ENCODE peak calls at places on chromosomes 5 and 9, in five cellular contexts. One of them, this sample, is unnamed.

GRCh38 chr9:133683494-133684460 is 47.6 kb downstream of the DBH start:
- DNase-seq in cardiac muscle cell: peak; percentile 42
- DNase-seq in coronary artery: no peak
- DNase-seq in WERI-Rb-1: no peak
- DNase-seq in IMR-90: peak; percentile 4
- DNase-seq in this sample: no peak

GRCh38 chr5:56056875-56057274 is 62.1 kb upstream of the IL6ST start:
- DNase-seq in coronary artery: no peak
- DNase-seq in cardiac muscle cell: no peak
- DNase-seq in IMR-90: no peak
- DNase-seq in WERI-Rb-1: no peak
- DNase-seq in this sample: no peak

GRCh38 chr5:61089351-61089750 is 72.9 kb downstream of the SMIM15 start:
- DNase-seq in cardiac muscle cell: no peak
- DNase-seq in IMR-90: peak; percentile 28
- DNase-seq in WERI-Rb-1: no peak
- DNase-seq in coronary artery: no peak
- DNase-seq in this sample: no peak

GRCh38 chr9:108549184-108549583 is 306.6 kb downstream of the ACTL7B start:
- DNase-seq in IMR-90: peak; percentile 23
- DNase-seq in cardiac muscle cell: no peak
- DNase-seq in coronary artery: no peak
- DNase-seq in WERI-Rb-1: no peak
- DNase-seq in this sample: no peak

GRCh38 chr9:70073756-70074155 is 30.1 kb downstream of the MAMDC2 start:
- DNase-seq in WERI-Rb-1: no peak
- DNase-seq in coronary artery: no peak
- DNase-seq in IMR-90: no peak
- DNase-seq in cardiac muscle cell: no peak
- DNase-seq in this sample: no peak

GRCh38 chr5:154405078-154405792 is 40.6 kb upstream of the SAP30L start:
- DNase-seq in coronary artery: peak; percentile 85
- DNase-seq in WERI-Rb-1: peak; percentile 83
- DNase-seq in cardiac muscle cell: peak; percentile 90
- DNase-seq in IMR-90: peak; percentile 68
- DNase-seq in this sample: peak; percentile 68

GRCh38 chr9:113361304-113362018 is 12.1 kb downstream of the BSPRY start:
- DNase-seq in coronary artery: no peak
- DNase-seq in WERI-Rb-1: peak; percentile 41
- DNase-seq in IMR-90: peak; percentile 52
- DNase-seq in cardiac muscle cell: no peak
- DNase-seq in this sample: no peak

GRCh38 chr9:81132796-81133195 is 556.6 kb downstream of the TLE1 start:
- DNase-seq in IMR-90: peak; percentile 32
- DNase-seq in WERI-Rb-1: no peak
- DNase-seq in coronary artery: no peak
- DNase-seq in cardiac muscle cell: no peak
- DNase-seq in this sample: no peak

GRCh38 chr9:28956111-28956880 is 1383.0 kb upstream of the C9orf72 start:
- DNase-seq in IMR-90: no peak
- DNase-seq in coronary artery: no peak
- DNase-seq in WERI-Rb-1: no peak
- DNase-seq in cardiac muscle cell: no peak
- DNase-seq in this sample: no peak

GRCh38 chr5:149376104-149376503 is 3.0 kb downstream of the IL17B start:
- DNase-seq in coronary artery: peak; percentile 53
- DNase-seq in cardiac muscle cell: no peak
- DNase-seq in IMR-90: no peak
- DNase-seq in WERI-Rb-1: no peak
- DNase-seq in this sample: no peak

GRCh38 chr5:124000558-124000957 is 488.6 kb downstream of the CSNK1G3 start:
- DNase-seq in IMR-90: no peak
- DNase-seq in WERI-Rb-1: no peak
- DNase-seq in coronary artery: no peak
- DNase-seq in cardiac muscle cell: no peak
- DNase-seq in this sample: no peak

GRCh38 chr9:114037961-114038723 is 40.0 kb downstream of the AMBP start:
- DNase-seq in IMR-90: no peak
- DNase-seq in cardiac muscle cell: no peak
- DNase-seq in WERI-Rb-1: peak; percentile 97
- DNase-seq in coronary artery: peak; percentile 49
- DNase-seq in this sample: no peak

GRCh38 chr9:131670247-131670681 is 69.6 kb downstream of the RAPGEF1 start:
- DNase-seq in cardiac muscle cell: no peak
- DNase-seq in coronary artery: no peak
- DNase-seq in IMR-90: no peak
- DNase-seq in WERI-Rb-1: no peak
- DNase-seq in this sample: no peak

GRCh38 chr5:172765766-172766286 is 5.2 kb downstream of the DUSP1 start:
- DNase-seq in WERI-Rb-1: no peak
- DNase-seq in cardiac muscle cell: no peak
- DNase-seq in coronary artery: no peak
- DNase-seq in IMR-90: peak; percentile 94
- DNase-seq in this sample: no peak

GRCh38 chr9:81390802-81391456 is 298.4 kb downstream of the TLE1 start:
- DNase-seq in IMR-90: no peak
- DNase-seq in cardiac muscle cell: no peak
- DNase-seq in coronary artery: no peak
- DNase-seq in WERI-Rb-1: no peak
- DNase-seq in this sample: no peak

GRCh38 chr5:73464016-73464745 is 15.6 kb upstream of the FOXD1 start:
- DNase-seq in coronary artery: no peak
- DNase-seq in IMR-90: peak; percentile 68
- DNase-seq in WERI-Rb-1: no peak
- DNase-seq in cardiac muscle cell: no peak
- DNase-seq in this sample: no peak

GRCh38 chr5:150339165-150339564 is 18.3 kb upstream of the TCOF1 start:
- DNase-seq in WERI-Rb-1: no peak
- DNase-seq in coronary artery: no peak
- DNase-seq in cardiac muscle cell: peak; percentile 48
- DNase-seq in IMR-90: no peak
- DNase-seq in this sample: peak; percentile 54

GRCh38 chr9:1047605-1048235 is 2.4 kb upstream of the DMRT2 start:
- DNase-seq in coronary artery: no peak
- DNase-seq in IMR-90: peak; percentile 3
- DNase-seq in cardiac muscle cell: no peak
- DNase-seq in WERI-Rb-1: no peak
- DNase-seq in this sample: no peak

GRCh38 chr9:14209399-14209990 is 104.4 kb downstream of the NFIB start:
- DNase-seq in IMR-90: no peak
- DNase-seq in WERI-Rb-1: no peak
- DNase-seq in cardiac muscle cell: no peak
- DNase-seq in coronary artery: no peak
- DNase-seq in this sample: no peak

GRCh38 chr9:135533674-135534073 is 12.3 kb upstream of the OBP2A start:
- DNase-seq in WERI-Rb-1: no peak
- DNase-seq in cardiac muscle cell: no peak
- DNase-seq in coronary artery: peak; percentile 35
- DNase-seq in IMR-90: no peak
- DNase-seq in this sample: no peak

GRCh38 chr9:13088734-13089427 is 190.6 kb downstream of the MPDZ start:
- DNase-seq in WERI-Rb-1: peak; percentile 44
- DNase-seq in IMR-90: peak; percentile 57
- DNase-seq in cardiac muscle cell: peak; percentile 69
- DNase-seq in coronary artery: no peak
- DNase-seq in this sample: peak; percentile 0

GRCh38 chr5:97501965-97502305 is 318.9 kb upstream of the RIOK2 start:
- DNase-seq in WERI-Rb-1: no peak
- DNase-seq in IMR-90: peak; percentile 16
- DNase-seq in cardiac muscle cell: no peak
- DNase-seq in coronary artery: no peak
- DNase-seq in this sample: no peak

GRCh38 chr5:53087596-53087995 is 22.0 kb downstream of the MOCS2 start:
- DNase-seq in coronary artery: no peak
- DNase-seq in WERI-Rb-1: no peak
- DNase-seq in IMR-90: no peak
- DNase-seq in cardiac muscle cell: no peak
- DNase-seq in this sample: peak; percentile 80

GRCh38 chr5:150377964-150378694 is 20.6 kb downstream of the TCOF1 start:
- DNase-seq in WERI-Rb-1: peak; percentile 29
- DNase-seq in IMR-90: peak; percentile 99
- DNase-seq in cardiac muscle cell: peak; percentile 64
- DNase-seq in coronary artery: no peak
- DNase-seq in this sample: no peak

GRCh38 chr9:103941104-103941503 is 153.0 kb upstream of the SMC2 start:
- DNase-seq in cardiac muscle cell: no peak
- DNase-seq in IMR-90: no peak
- DNase-seq in WERI-Rb-1: no peak
- DNase-seq in coronary artery: no peak
- DNase-seq in this sample: no peak

GRCh38 chr5:117713585-117714198 is 1139.1 kb upstream of the SEMA6A start:
- DNase-seq in coronary artery: no peak
- DNase-seq in cardiac muscle cell: no peak
- DNase-seq in WERI-Rb-1: no peak
- DNase-seq in IMR-90: no peak
- DNase-seq in this sample: no peak

GRCh38 chr9:78620764-78621163 is 323.8 kb downstream of the PSAT1 start:
- DNase-seq in cardiac muscle cell: no peak
- DNase-seq in IMR-90: peak; percentile 88
- DNase-seq in coronary artery: no peak
- DNase-seq in WERI-Rb-1: no peak
- DNase-seq in this sample: no peak

DNA sequence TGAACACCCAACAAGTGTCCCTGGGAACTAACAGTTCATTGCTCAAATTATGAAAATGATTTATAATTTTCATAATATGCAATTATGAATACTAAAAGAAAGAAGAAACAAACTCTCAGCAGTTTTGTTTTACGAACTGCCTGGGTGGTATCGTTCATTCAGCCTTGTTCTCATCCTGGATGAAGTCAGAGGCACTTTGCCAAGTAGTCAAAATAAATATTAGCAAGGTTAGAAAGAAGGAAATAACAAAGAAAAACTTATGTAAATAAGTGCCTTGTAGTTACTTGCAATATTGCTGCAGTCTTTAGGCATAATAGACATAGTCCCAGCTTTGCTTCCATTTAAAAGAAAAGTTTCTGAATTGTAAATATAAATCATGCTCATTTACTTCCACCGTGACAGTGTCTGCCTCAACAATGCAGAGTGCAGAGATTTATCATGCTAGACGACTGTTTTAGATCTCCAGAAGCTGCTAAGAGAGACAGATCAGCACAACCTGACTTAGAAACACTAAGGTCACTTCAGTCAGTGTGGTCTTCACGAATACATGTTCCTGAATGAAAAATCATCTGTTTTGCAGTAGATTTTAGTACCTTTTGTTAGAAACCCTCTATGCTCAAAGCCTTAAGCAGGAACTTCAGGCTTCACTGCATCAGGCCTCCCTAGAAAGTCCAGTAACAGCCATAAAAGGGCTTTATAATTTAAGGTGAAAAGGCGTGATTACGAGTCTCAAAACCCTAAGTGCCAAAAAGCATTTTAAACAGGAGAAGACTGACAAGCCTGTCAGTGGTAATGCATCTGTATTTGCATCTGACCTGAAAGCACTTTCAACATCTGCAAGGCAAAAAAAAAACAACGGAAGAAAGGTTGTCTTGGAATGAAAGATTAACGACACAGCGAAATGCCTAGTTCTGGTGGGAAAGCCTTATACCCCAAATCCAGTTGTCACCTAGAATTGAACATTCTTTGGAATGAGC is 92.1 kb downstream of the TMEM167A start:
- DNase-seq in cardiac muscle cell: peak; percentile 20
- DNase-seq in IMR-90: no peak
- DNase-seq in coronary artery: no peak
- DNase-seq in WERI-Rb-1: no peak
- DNase-seq in this sample: no peak
- H3K27ac ChIP-seq in cardiac muscle cell: peak overlapping the region; percentile 22
- H3K27ac ChIP-seq in IMR-90: no peak overlapping the region
- H3K27ac ChIP-seq in coronary artery: no peak overlapping the region
- H3K27ac ChIP-seq in WERI-Rb-1: no peak overlapping the region
- H3K27ac ChIP-seq in this sample: no peak overlapping the region

GRCh38 chr5:180283026-180283615 is 8.8 kb downstream of the MAPK9 start:
- DNase-seq in IMR-90: peak; percentile 28
- DNase-seq in coronary artery: no peak
- DNase-seq in cardiac muscle cell: no peak
- DNase-seq in WERI-Rb-1: no peak
- DNase-seq in this sample: no peak
- H3K27ac ChIP-seq in IMR-90: no peak overlapping the region
- H3K27ac ChIP-seq in coronary artery: no peak overlapping the region
- H3K27ac ChIP-seq in cardiac muscle cell: no peak overlapping the region
- H3K27ac ChIP-seq in WERI-Rb-1: no peak overlapping the region
- H3K27ac ChIP-seq in this sample: no peak overlapping the region

GRCh38 chr9:127847155-127847463 is 7.3 kb downstream of the ENG start:
- DNase-seq in coronary artery: peak; percentile 83
- DNase-seq in WERI-Rb-1: peak; percentile 96
- DNase-seq in cardiac muscle cell: peak; percentile 57
- DNase-seq in IMR-90: no peak
- DNase-seq in this sample: no peak

GRCh38 chr9:127850286-127850830 is 4.1 kb downstream of the ENG start:
- DNase-seq in WERI-Rb-1: no peak
- DNase-seq in coronary artery: no peak
- DNase-seq in IMR-90: no peak
- DNase-seq in cardiac muscle cell: no peak
- DNase-seq in this sample: no peak

GRCh38 chr9:127846451-127847154 is 7.9 kb downstream of the ENG start:
- DNase-seq in cardiac muscle cell: no peak
- DNase-seq in WERI-Rb-1: peak; percentile 81
- DNase-seq in IMR-90: no peak
- DNase-seq in coronary artery: peak; percentile 89
- DNase-seq in this sample: no peak

GRCh38 chr9:127848756-127849504 is 5.5 kb downstream of the ENG start:
- DNase-seq in cardiac muscle cell: no peak
- DNase-seq in IMR-90: no peak
- DNase-seq in WERI-Rb-1: no peak
- DNase-seq in coronary artery: no peak
- DNase-seq in this sample: no peak

GRCh38 chr9:127847833-127848755 is 6.4 kb downstream of the ENG start:
- DNase-seq in IMR-90: no peak
- DNase-seq in coronary artery: no peak
- DNase-seq in cardiac muscle cell: no peak
- DNase-seq in WERI-Rb-1: no peak
- DNase-seq in this sample: no peak
- H3K27ac ChIP-seq in IMR-90: no peak overlapping the region
- H3K27ac ChIP-seq in coronary artery: peak overlapping the region; percentile 95
- H3K27ac ChIP-seq in cardiac muscle cell: no peak overlapping the region
- H3K27ac ChIP-seq in WERI-Rb-1: peak overlapping the region; percentile 94
- H3K27ac ChIP-seq in this sample: peak overlapping the region; percentile 1

GRCh38 chr5:173928871-173929574 is 40.9 kb downstream of the CPEB4 start:
- DNase-seq in cardiac muscle cell: no peak
- DNase-seq in WERI-Rb-1: no peak
- DNase-seq in IMR-90: no peak
- DNase-seq in coronary artery: no peak
- DNase-seq in this sample: no peak

GRCh38 chr5:173932695-173933139 is 44.6 kb downstream of the CPEB4 start:
- DNase-seq in cardiac muscle cell: peak; percentile 42
- DNase-seq in coronary artery: no peak
- DNase-seq in IMR-90: no peak
- DNase-seq in WERI-Rb-1: no peak
- DNase-seq in this sample: no peak

DNA sequence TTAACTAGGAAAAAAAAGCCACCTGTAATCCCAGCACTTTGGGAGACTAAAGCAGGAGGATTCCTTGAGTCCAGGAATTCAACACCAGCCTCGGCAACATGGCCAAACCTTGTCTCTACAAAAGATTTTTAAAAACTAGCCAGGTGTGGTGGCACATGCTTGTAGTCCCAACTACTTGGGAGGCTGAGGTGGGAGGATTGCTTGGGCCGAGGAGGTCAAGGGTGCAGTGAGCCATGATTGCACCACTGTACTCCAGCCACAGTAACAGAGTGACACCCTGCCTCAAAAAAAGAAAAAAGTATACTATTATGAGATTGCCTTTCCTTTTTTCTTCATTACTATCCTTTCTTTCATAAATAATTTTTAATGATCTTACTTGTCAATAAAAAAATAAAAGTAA is 45.8 kb downstream of the CPEB4 start:
- DNase-seq in coronary artery: no peak
- DNase-seq in IMR-90: no peak
- DNase-seq in cardiac muscle cell: no peak
- DNase-seq in WERI-Rb-1: no peak
- DNase-seq in this sample: no peak
- H3K27ac ChIP-seq in coronary artery: no peak overlapping the region
- H3K27ac ChIP-seq in IMR-90: no peak overlapping the region
- H3K27ac ChIP-seq in cardiac muscle cell: no peak overlapping the region
- H3K27ac ChIP-seq in WERI-Rb-1: no peak overlapping the region
- H3K27ac ChIP-seq in this sample: no peak overlapping the region

This sample was measured in caudate nucleus.